ENCODE peak calls at places on chromosome 15, in four cellular contexts. M is DMS 273 treated with DMSO at 0.1 percent for 48 hours; Z is activated T-cell treated with anti-CD3 and anti-CD28 coated beads, Interleukin-2, amount 50 U/mL, for 72 hours; S is left cardiac atrium. C is an unnamed sample.

GRCh38 chr15:37134699-37135131 is 34.4 kb upstream of the MEIS2 start:
- DNase-seq in M (no peak), Z (no peak), S (no peak), C (no peak)

GRCh38 chr15:73856458-73857192 is 16.7 kb upstream of the TBC1D21 start:
- DNase-seq in M (peak; percentile 16), Z (no peak), S (peak; percentile 46), C (no peak)

GRCh38 chr15:68500363-68501317 is 68.7 kb upstream of the ITGA11 start:
- DNase-seq in M (no peak), Z (no peak), S (no peak), C (no peak)

GRCh38 chr15:48541659-48542334 is 103.7 kb downstream of the FBN1 start:
- DNase-seq in M (no peak), Z (no peak), S (no peak), C (peak; percentile 39)

GRCh38 chr15:57505949-57506391 is 85.7 kb upstream of the MYZAP start:
- DNase-seq in M (no peak), Z (no peak), S (peak; percentile 85), C (no peak)

GRCh38 chr15:66923438-66923881 is 141.9 kb upstream of the SMAD3 start:
- DNase-seq in M (no peak), Z (peak; percentile 44), S (no peak), C (peak; percentile 16)

GRCh38 chr15:86906406-86906805 is 826.7 kb downstream of the AGBL1 start:
- DNase-seq in M (no peak), Z (no peak), S (no peak), C (no peak)

GRCh38 chr15:41085029-41085428 is 31.1 kb downstream of the INO80 start:
- DNase-seq in M (no peak), Z (no peak), S (no peak), C (no peak)

GRCh38 chr15:43958894-43959330 is 132.1 kb downstream of the WDR76 start:
- DNase-seq in M (peak; percentile 50), Z (no peak), S (no peak), C (no peak)

GRCh38 chr15:57149196-57149595 is 227.1 kb upstream of the CGNL1 start:
- DNase-seq in M (no peak), Z (no peak), S (no peak), C (no peak)

GRCh38 chr15:78322243-78322642 is 17.9 kb upstream of the CRABP1 start:
- DNase-seq in M (no peak), Z (no peak), S (no peak), C (no peak)

GRCh38 chr15:73573071-73573470 is 60.1 kb downstream of the NPTN start:
- DNase-seq in M (no peak), Z (no peak), S (no peak), C (no peak)

GRCh38 chr15:77022646-77023575 is 28.0 kb downstream of the PSTPIP1 start:
- DNase-seq in M (no peak), Z (no peak), S (peak; percentile 11), C (no peak)

GRCh38 chr15:75368689-75369239 is 357 bp upstream of the MAN2C1 start:
- DNase-seq in M (peak; percentile 50), Z (peak; percentile 33), S (no peak), C (no peak)

GRCh38 chr15:101088788-101089578 is 162.9 kb downstream of the CHSY1 start:
- DNase-seq in M (no peak), Z (peak; percentile 81), S (peak; percentile 75), C (peak; percentile 92)

GRCh38 chr15:37019479-37020433 is 80.6 kb downstream of the MEIS2 start:
- DNase-seq in M (no peak), Z (no peak), S (no peak), C (no peak)

GRCh38 chr15:69044899-69045298 is 30.4 kb downstream of the NOX5 start:
- DNase-seq in M (no peak), Z (no peak), S (no peak), C (no peak)

GRCh38 chr15:60370105-60370803 is 27.5 kb downstream of the ANXA2 start:
- DNase-seq in M (no peak), Z (no peak), S (no peak), C (no peak)

GRCh38 chr15:69522361-69522760 is 69.7 kb downstream of the RPLP1 start:
- DNase-seq in M (no peak), Z (no peak), S (no peak), C (no peak)

GRCh38 chr15:72983812-72984211 is 68.5 kb upstream of the NEO1 start:
- DNase-seq in M (no peak), Z (no peak), S (no peak), C (no peak)

GRCh38 chr15:79987569-79987955 is 16.6 kb upstream of the BCL2A1 start:
- DNase-seq in M (no peak), Z (no peak), S (no peak), C (no peak)

GRCh38 chr15:77496710-77497107 is 76.0 kb downstream of the HMG20A start:
- DNase-seq in M (peak; percentile 63), Z (peak; percentile 72), S (peak; percentile 90), C (peak; percentile 74)

GRCh38 chr15:78182821-78183220 is 33.7 kb downstream of the IDH3A start:
- DNase-seq in M (no peak), Z (no peak), S (no peak), C (no peak)

GRCh38 chr15:62415498-62415897 is 250.4 kb upstream of the C2CD4B start:
- DNase-seq in M (no peak), Z (no peak), S (no peak), C (no peak)

GRCh38 chr15:64776402-64776786 is 1.0 kb upstream of the RBPMS2 start:
- DNase-seq in M (no peak), Z (no peak), S (no peak), C (no peak)

GRCh38 chr15:92661961-92662360 is 6.4 kb upstream of the FAM174B start:
- DNase-seq in M (no peak), Z (no peak), S (no peak), C (no peak)

GRCh38 chr15:85024509-85025336 is 43.1 kb downstream of the PDE8A start:
- DNase-seq in M (no peak), Z (no peak), S (no peak), C (peak; percentile 25)

GRCh38 chr15:63938486-63939061 is 104.8 kb upstream of the HERC1 start:
- DNase-seq in M (no peak), Z (no peak), S (no peak), C (no peak)

GRCh38 chr15:23846218-23846617 is 159.1 kb upstream of the NDN start:
- DNase-seq in M (no peak), Z (no peak), S (no peak), C (no peak)

GRCh38 chr15:73240864-73241499 is 127.8 kb downstream of the HCN4 start:
- DNase-seq in M (no peak), Z (peak; percentile 67), S (peak; percentile 56), C (peak; percentile 59)

GRCh38 chr15:70324001-70324974 is 226.6 kb upstream of the TLE3 start:
- DNase-seq in M (no peak), Z (no peak), S (no peak), C (no peak)

GRCh38 chr15:99633655-99634054 is 67.9 kb downstream of the MEF2A start:
- DNase-seq in M (no peak), Z (no peak), S (no peak), C (no peak)

GRCh38 chr15:40279437-40280141 is 3.3 kb downstream of the ANKRD63 start:
- DNase-seq in M (no peak), Z (peak; percentile 73), S (peak; percentile 77), C (peak; percentile 89)

GRCh38 chr15:59545573-59545972 is 66.0 kb upstream of the GCNT3 start:
- DNase-seq in M (no peak), Z (no peak), S (no peak), C (no peak)

GRCh38 chr15:39543651-39544050 is 37.2 kb upstream of the THBS1 start:
- DNase-seq in M (no peak), Z (no peak), S (no peak), C (no peak)